ENCODE peak calls at places on chromosomes 6 and 20, in ten cellular contexts. V is right atrium auricular region, L is Peyer's patch, T is ascending aorta, N is Caco-2, C is GM23248, Z is hepatocyte, W is heart right ventricle, S is adipocyte, G is psoas muscle. J is an unnamed sample. For H3K4me1, the result is how much of the 10 kb centered on the place peaks cover.

GRCh38 chr6:65979120-65979519 is 272.1 kb upstream of the EYS start:
- DNase-seq in T (no peak), L (no peak), Z (no peak), S (no peak), W (no peak), N (no peak), C (peak), G (no peak), V (no peak), J (no peak)

GRCh38 chr6:147099974-147100373 is 104.2 kb upstream of the STXBP5 start:
- DNase-seq in L (no peak), G (no peak), C (peak), Z (no peak), N (no peak), V (no peak), T (no peak), W (no peak), S (peak), J (no peak)

GRCh38 chr6:138321934-138322333 is 55.8 kb upstream of the SMIM28 start:
- DNase-seq in T (no peak), L (no peak), V (no peak), Z (no peak), G (no peak), N (no peak), S (no peak), C (no peak), W (no peak), J (no peak)

GRCh38 chr6:108198761-108199498 is 33.1 kb downstream of the NR2E1 start:
- DNase-seq in S (no peak), C (no peak), N (no peak), Z (no peak), T (no peak), V (no peak), G (no peak), L (no peak), W (no peak), J (no peak)

GRCh38 chr20:13025181-13025580 is 16.4 kb downstream of the SPTLC3 start:
- DNase-seq in T (no peak), W (no peak), Z (no peak), V (no peak), G (no peak), C (no peak), N (no peak), S (no peak), L (no peak), J (no peak)

GRCh38 chr6:152099816-152100618 is 292.5 kb downstream of the ESR1 start:
- DNase-seq in S (peak), L (no peak), W (peak), Z (no peak), C (peak), G (peak), T (no peak), N (no peak), V (peak), J (peak)

GRCh38 chr6:37049990-37050853 is 44.8 kb downstream of the FGD2 start:
- DNase-seq in G (peak), L (peak), V (peak), C (no peak), T (peak), N (no peak), W (peak), S (no peak), Z (no peak), J (peak)

GRCh38 chr20:49450281-49450707 is 32.2 kb downstream of the KCNB1 start:
- DNase-seq in S (no peak), C (no peak), V (no peak), N (no peak), T (no peak), G (no peak), L (no peak), Z (no peak), W (no peak), J (no peak)

GRCh38 chr6:18432180-18432579 is 45.0 kb downstream of the RNF144B start:
- DNase-seq in C (peak), T (no peak), N (no peak), W (no peak), Z (no peak), V (no peak), G (no peak), S (peak), L (no peak), J (no peak)

GRCh38 chr6:71190809-71191208 is 97.8 kb upstream of the OGFRL1 start:
- DNase-seq in Z (peak), C (peak), N (no peak), G (no peak), T (no peak), W (no peak), S (peak), L (no peak), V (no peak), J (no peak)

GRCh38 chr6:129498950-129499870 is 210.8 kb downstream of the ARHGAP18 start:
- DNase-seq in N (no peak), Z (peak), S (peak), C (peak), G (no peak), V (no peak), T (no peak), W (no peak), L (no peak), J (no peak)

GRCh38 chr6:13014551-13015378 is 298.2 kb downstream of the PHACTR1 start:
- DNase-seq in S (no peak), V (no peak), N (no peak), G (no peak), C (peak), T (no peak), L (no peak), Z (peak), W (peak), J (peak)

GRCh38 chr20:12173333-12173732 is 255.6 kb downstream of the BTBD3 start:
- DNase-seq in C (no peak), W (no peak), L (no peak), Z (no peak), N (no peak), V (no peak), T (no peak), S (no peak), G (no peak), J (no peak)

GRCh38 chr6:24959333-24959732 is 23.6 kb upstream of the RIPOR2 start:
- DNase-seq in N (no peak), G (no peak), V (no peak), L (no peak), S (no peak), W (no peak), Z (no peak), C (no peak), T (no peak), J (no peak)

GRCh38 chr20:10573273-10573950 is 100.4 kb downstream of the JAG1 start:
- DNase-seq in G (no peak), Z (no peak), T (no peak), L (no peak), C (peak), W (no peak), N (no peak), S (no peak), V (no peak), J (no peak)

DNA sequence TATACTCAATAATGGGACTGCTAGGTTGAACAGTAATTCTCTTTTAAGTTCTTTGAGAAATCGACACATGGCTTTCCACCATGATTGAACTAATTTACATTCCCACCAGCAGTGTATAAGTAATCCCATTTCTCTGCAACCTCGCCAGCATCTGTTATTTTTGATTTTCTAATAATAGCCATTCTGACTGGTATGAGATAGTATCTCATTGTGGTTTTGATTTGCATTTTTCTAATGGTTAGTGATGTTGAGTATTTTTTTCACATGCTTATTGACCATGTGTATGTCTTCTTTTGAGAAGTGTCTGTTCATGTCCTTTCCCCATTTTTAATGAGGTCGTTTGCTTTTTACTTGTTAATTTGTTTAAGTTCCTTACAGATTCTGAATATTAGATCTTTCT is 66.5 kb downstream of the STK4 start:
- DNase-seq in T (no peak), L (no peak), N (no peak), G (no peak), Z (no peak), S (no peak), C (peak), V (no peak), W (no peak), J (no peak)
- H3K4me1 ChIP-seq in T (under half), L (under half), N (under half), G (under half), Z (under half), S (under half), C (under half), V (under half), W (under half), J (under half)

GRCh38 chr6:69690986-69691385 is 105.8 kb downstream of the LMBRD1 start:
- DNase-seq in S (peak), T (no peak), Z (no peak), N (no peak), C (no peak), V (no peak), L (no peak), G (no peak), W (no peak), J (no peak)

GRCh38 chr6:69693749-69694148 is 103.1 kb downstream of the LMBRD1 start:
- DNase-seq in V (no peak), S (peak), Z (no peak), N (no peak), C (peak), G (no peak), W (no peak), T (no peak), L (no peak), J (no peak)

GRCh38 chr6:69699655-69700054 is 97.2 kb downstream of the LMBRD1 start:
- DNase-seq in N (no peak), L (no peak), W (no peak), G (no peak), T (no peak), Z (no peak), S (no peak), C (no peak), V (no peak), J (no peak)

GRCh38 chr6:69696273-69696672 is 100.5 kb downstream of the LMBRD1 start:
- DNase-seq in W (no peak), L (no peak), S (peak), V (no peak), Z (no peak), C (peak), T (no peak), G (no peak), N (no peak), J (no peak)
- H3K4me1 ChIP-seq in W (under half), L (under half), S (under half), V (under half), Z (under half), C (under half), T (under half), G (under half), N (under half), J (under half)

DNA sequence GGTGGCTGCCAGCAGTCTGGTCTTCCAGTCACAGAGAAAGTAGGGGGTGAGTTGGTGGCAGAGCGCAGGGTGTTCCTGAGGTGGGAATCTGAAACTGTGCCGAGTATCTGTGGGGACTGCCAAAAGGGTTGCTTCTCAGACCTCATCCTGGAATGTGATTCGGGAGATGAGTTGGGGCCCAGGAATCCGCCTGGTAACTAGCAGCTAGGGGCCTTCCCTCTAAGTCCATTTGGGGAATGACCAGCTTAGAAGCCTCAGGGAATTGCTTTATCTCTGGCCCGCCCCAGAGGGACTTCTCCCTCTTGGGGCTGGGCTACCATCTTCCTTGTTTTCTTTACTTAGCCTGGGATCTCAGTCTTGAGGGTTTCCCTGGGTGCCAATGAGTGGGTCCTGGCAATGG is 49.6 kb downstream of the MOCS1 start:
- DNase-seq in S (peak), W (no peak), N (no peak), Z (no peak), C (peak), T (no peak), G (no peak), V (no peak), L (no peak), J (no peak)
- H3K4me1 ChIP-seq in S (under half), W (half or more), N (under half), Z (under half), C (under half), T (half or more), G (half or more), V (under half), L (under half), J (under half)

DNA sequence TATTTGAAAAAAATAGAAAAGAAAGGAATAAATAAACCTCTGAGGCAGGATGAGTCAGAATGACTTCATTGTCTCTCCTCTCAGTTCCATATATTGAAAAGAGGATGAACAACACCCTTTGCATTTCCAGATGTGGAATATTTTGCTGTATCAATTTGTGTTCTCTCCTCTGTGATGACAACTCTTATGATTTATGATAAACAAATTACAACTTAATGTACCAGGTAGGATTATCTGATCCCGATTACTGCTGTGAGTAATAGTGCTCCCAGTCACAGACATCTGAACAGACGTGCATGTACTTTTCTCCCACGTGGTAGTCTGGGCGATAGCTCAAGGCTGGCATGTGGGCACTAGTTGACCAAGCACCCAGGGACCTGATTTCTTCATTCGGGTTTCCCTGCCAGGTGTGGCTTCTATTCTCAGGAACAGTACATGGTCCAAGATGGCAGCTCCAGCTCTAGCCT is 142.1 kb upstream of the SULF2 start:
- DNase-seq in W (no peak), L (no peak), C (peak), S (peak), V (no peak), Z (no peak), T (no peak), G (no peak), N (no peak), J (no peak)
- H3K4me1 ChIP-seq in W (under half), L (under half), C (under half), S (under half), V (under half), Z (under half), T (under half), G (under half), N (under half), J (under half)

GRCh38 chr20:57483287-57484050 is 41.5 kb downstream of the CTCFL start:
- DNase-seq in C (no peak), Z (no peak), L (no peak), W (no peak), N (no peak), T (no peak), G (no peak), V (no peak), S (no peak), J (no peak)

GRCh38 chr20:57480444-57481152 is 44.3 kb downstream of the CTCFL start:
- DNase-seq in V (no peak), N (no peak), C (no peak), S (no peak), W (no peak), Z (no peak), G (no peak), T (no peak), L (peak), J (peak)

GRCh38 chr20:57482796-57483195 is 42.1 kb downstream of the CTCFL start:
- DNase-seq in L (no peak), W (no peak), S (no peak), V (no peak), Z (no peak), T (no peak), G (no peak), N (no peak), C (no peak), J (no peak)

GRCh38 chr20:57481281-57481711 is 43.6 kb downstream of the CTCFL start:
- DNase-seq in N (peak), W (no peak), S (no peak), Z (no peak), L (no peak), G (no peak), C (no peak), T (no peak), V (no peak), J (no peak)

GRCh38 chr20:57482148-57482547 is 42.8 kb downstream of the CTCFL start:
- DNase-seq in S (no peak), N (peak), T (no peak), Z (no peak), C (no peak), V (no peak), W (no peak), G (no peak), L (no peak), J (no peak)
- H3K4me1 ChIP-seq in S (under half), N (under half), T (under half), Z (under half), C (under half), V (under half), W (under half), G (under half), L (under half), J (under half)

DNA sequence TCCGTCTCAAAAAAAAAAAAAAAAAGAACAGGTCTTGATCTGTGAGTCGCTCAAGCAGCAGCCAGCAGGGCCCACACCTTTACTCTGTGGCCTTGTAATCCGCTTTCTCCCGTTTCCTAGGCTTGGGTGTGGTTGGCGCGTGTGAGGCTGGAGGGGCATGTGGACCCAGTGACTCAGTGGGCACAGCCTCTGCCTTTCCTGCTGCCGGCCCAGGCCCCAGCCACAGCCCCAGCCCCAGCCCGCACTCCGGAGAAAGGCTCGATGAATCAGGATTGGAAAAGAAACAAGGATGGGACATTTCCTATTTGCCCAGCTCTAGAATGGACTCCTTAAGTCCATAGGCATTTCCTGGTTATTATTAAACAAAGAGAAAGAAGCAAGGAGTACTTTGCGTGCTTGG is 4.3 kb downstream of the BHLHE23 start:
- DNase-seq in G (no peak), Z (no peak), N (no peak), T (no peak), V (no peak), L (no peak), W (peak), C (no peak), S (no peak), J (no peak)
- H3K4me1 ChIP-seq in G (under half), Z (under half), N (under half), T (under half), V (under half), L (under half), W (under half), C (under half), S (under half), J (under half)